ENCODE peak calls at places on chromosome 15, in five cellular contexts. X, H, Y, A and E are unnamed samples.

GRCh38 chr15:80179025-80179759 is 26.4 kb downstream of the FAH start:
- DNase-seq in A (no peak), Y (no peak), H (no peak), X (no peak), E (no peak)

GRCh38 chr15:100463515-100463914 is 65.2 kb downstream of the CERS3 start:
- DNase-seq in H (no peak), A (no peak), X (no peak), Y (no peak), E (no peak)

GRCh38 chr15:93861413-93861812 is 369.9 kb upstream of the MCTP2 start:
- DNase-seq in A (peak), Y (no peak), H (no peak), X (no peak), E (no peak)

GRCh38 chr15:95929232-95929846 is 401.2 kb upstream of the NR2F2 start:
- DNase-seq in Y (peak), X (no peak), H (peak), A (no peak), E (no peak)

GRCh38 chr15:68383161-68384074 is 48.5 kb downstream of the ITGA11 start:
- DNase-seq in X (peak), H (no peak), A (peak), Y (peak), E (peak)

GRCh38 chr15:48614051-48614450 is 31.5 kb downstream of the FBN1 start:
- DNase-seq in A (no peak), X (no peak), H (no peak), Y (no peak), E (no peak)

GRCh38 chr15:39934415-39935044 is 615 bp downstream of the EIF2AK4 start:
- DNase-seq in A (peak), H (no peak), Y (no peak), X (no peak), E (peak)

GRCh38 chr15:61099030-61099800 is 129.9 kb downstream of the RORA start:
- DNase-seq in H (no peak), X (no peak), A (no peak), Y (no peak), E (no peak)

GRCh38 chr15:42608110-42608531 is 32.7 kb downstream of the STARD9 start:
- DNase-seq in Y (no peak), H (peak), X (no peak), A (no peak), E (no peak)

GRCh38 chr15:45604321-45604720 is 17.1 kb downstream of the BLOC1S6 start:
- DNase-seq in H (no peak), X (no peak), A (no peak), Y (no peak), E (no peak)

GRCh38 chr15:73818308-73818985 is 54.9 kb upstream of the TBC1D21 start:
- DNase-seq in H (no peak), Y (no peak), A (peak), X (no peak), E (no peak)

GRCh38 chr15:39854161-39854560 is 65.9 kb downstream of the GPR176 start:
- DNase-seq in A (no peak), H (no peak), X (no peak), Y (no peak), E (no peak)

GRCh38 chr15:89433686-89434085 is 62.7 kb downstream of the RHCG start:
- DNase-seq in Y (no peak), H (no peak), X (no peak), A (no peak), E (no peak)

GRCh38 chr15:72706266-72706665 is 20.3 kb downstream of the BBS4 start:
- DNase-seq in H (no peak), X (no peak), A (no peak), Y (no peak), E (no peak)

GRCh38 chr15:53710906-53711305 is 48.6 kb downstream of the WDR72 start:
- DNase-seq in H (no peak), X (no peak), A (no peak), Y (no peak), E (no peak)

GRCh38 chr15:29207027-29207757 is 62.4 kb downstream of the NSMCE3 start:
- DNase-seq in H (no peak), A (no peak), Y (no peak), X (no peak), E (no peak)

GRCh38 chr15:66496951-66497501 is 536 bp downstream of the SNAPC5 start:
- DNase-seq in H (no peak), Y (peak), A (no peak), X (no peak), E (peak)

GRCh38 chr15:66497502-66498455 is at the start of gene SNAPC5:
- DNase-seq in H (peak), Y (peak), X (peak), A (peak), E (peak)

GRCh38 chr15:66502491-66502890 is 2.2 kb downstream of the RPL4 start:
- DNase-seq in A (no peak), Y (no peak), H (no peak), X (no peak), E (no peak)

GRCh38 chr15:66494262-66494661 is 3.3 kb downstream of the SNAPC5 start:
- DNase-seq in H (no peak), X (no peak), A (no peak), Y (no peak), E (no peak)

DNA sequence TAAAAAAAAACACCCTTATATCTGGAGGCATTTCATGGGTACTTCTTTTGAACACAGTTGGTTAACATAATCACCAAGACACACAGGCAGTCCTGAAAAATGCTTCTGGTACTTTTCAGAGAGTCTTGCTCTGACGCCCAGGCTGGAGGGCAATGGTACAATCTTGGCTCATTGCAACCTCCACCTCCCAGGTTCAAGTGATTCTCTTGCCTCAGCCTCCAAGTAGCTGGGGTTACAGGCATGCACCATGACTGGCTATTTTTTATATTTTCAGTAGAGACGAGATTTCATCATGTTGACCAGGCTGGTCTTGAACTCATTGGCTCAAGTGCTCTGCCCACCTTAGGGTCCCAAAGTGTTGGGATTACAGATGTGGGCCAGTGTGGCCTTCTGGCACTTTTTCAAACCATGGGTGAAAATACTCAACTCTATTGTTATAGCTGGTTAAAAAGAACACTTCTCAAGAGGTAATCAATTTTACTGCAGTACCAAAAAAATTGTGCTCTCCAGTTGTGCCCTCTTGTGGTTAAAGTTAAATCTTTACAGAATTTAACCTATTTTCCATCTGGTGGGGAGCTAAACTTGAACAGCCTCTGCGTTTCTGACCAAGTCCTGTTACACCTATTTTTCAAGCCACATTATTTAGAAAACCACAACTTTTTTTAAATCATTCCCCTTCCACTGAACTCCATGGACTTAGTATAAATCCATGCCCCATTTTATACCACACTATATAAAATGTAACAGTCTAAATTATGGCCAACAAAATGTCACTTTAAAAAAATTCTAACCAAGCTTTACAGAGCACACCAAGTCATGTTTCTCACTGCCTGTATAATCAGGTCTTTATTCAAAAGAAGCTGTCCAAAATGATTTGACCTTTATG is 1.2 kb upstream of the SNAPC5 start:
- DNase-seq in X (no peak), H (no peak), A (peak), Y (no peak), E (peak)
- TF ChIP-seq FOXM1 in X (no peak), H (no peak), A (no peak), Y (no peak), E (no peak)

DNA sequence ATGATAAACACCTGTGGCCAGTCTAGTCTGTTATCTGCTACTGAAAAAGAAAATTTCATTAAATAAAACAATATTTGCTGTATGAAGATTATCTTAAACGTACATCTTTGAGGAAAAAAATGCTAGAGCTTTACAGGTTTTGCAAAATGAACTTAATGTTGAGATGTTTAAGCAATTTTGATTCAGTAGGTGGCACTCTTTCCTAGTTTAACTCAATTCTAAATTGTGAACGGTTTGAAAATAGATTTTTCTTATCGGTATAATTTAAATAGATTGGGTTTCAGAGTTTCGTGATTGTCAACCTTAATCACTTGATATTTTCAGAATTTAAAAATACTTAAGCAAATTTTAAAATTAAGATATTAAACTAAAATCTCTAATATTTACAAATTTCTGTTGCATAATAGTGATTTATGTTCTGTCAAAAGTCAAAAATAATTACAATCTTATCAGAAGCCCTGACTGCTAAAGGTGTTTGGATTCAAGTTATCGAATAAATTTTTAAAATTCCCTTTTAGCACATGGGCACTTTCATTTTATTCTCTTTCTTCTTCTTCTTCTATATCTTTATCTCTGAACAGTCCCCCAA is 7.0 kb upstream of the RNF111 start:
- DNase-seq in A (peak), Y (no peak), H (no peak), X (no peak), E (peak)
- TF ChIP-seq FOXM1 in A (no peak), Y (no peak), H (no peak), X (no peak), E (no peak)

DNA sequence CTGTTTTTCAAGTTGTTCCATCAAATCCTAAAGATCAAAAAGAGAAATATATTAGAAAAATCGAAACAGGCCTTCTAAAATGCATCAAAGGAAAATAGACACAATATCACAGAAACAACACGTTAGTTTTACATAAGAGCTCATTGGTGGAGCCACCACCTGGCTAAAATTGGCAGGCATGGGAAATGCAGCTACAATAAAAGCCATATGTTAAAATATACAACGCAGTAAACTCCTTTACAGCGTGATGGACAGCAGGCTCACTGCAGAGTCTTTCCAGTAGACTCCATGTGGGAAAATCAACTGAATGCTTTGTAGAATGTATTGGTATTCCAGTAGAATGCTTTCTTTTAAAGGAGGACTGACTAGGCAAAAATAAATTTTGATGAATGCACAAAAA is 40.9 kb upstream of the MYO5C start:
- DNase-seq in H (no peak), X (no peak), A (peak), Y (no peak), E (no peak)
- TF ChIP-seq FOXM1 in H (no peak), X (no peak), A (no peak), Y (no peak), E (no peak)

GRCh38 chr15:36738817-36739216 is 159.4 kb downstream of the CDIN1 start:
- DNase-seq in Y (no peak), A (no peak), X (no peak), H (no peak), E (no peak)
- TF ChIP-seq FOXM1 in Y (no peak), A (no peak), X (no peak), H (no peak), E (no peak)

GRCh38 chr15:55775316-55775715 is 32.4 kb upstream of the PRTG start:
- DNase-seq in H (no peak), X (no peak), A (peak), Y (no peak), E (no peak)

GRCh38 chr15:55770808-55771207 is 27.9 kb upstream of the PRTG start:
- DNase-seq in A (peak), Y (no peak), X (no peak), H (no peak), E (no peak)

GRCh38 chr15:55778932-55779331 is 36.0 kb upstream of the PRTG start:
- DNase-seq in X (no peak), Y (no peak), H (no peak), A (no peak), E (no peak)

GRCh38 chr15:55770261-55770660 is 27.3 kb upstream of the PRTG start:
- DNase-seq in A (no peak), X (no peak), Y (no peak), H (no peak), E (no peak)

GRCh38 chr15:55774113-55774970 is 31.4 kb upstream of the PRTG start:
- DNase-seq in A (peak), X (peak), H (no peak), Y (peak), E (peak)
- TF ChIP-seq FOXM1 in A (no peak), X (no peak), H (no peak), Y (no peak), E (no peak)

GRCh38 chr15:40984406-40984805 is 31.1 kb downstream of the CHAC1 start:
- DNase-seq in A (no peak), Y (no peak), X (no peak), H (no peak), E (no peak)

GRCh38 chr15:40984963-40985362 is 31.7 kb downstream of the CHAC1 start:
- DNase-seq in H (no peak), Y (no peak), A (no peak), X (no peak), E (no peak)

GRCh38 chr15:40986820-40987219 is 33.5 kb downstream of the CHAC1 start:
- DNase-seq in H (no peak), A (no peak), Y (no peak), X (no peak), E (no peak)

GRCh38 chr15:40988157-40988556 is 34.9 kb downstream of the CHAC1 start:
- DNase-seq in X (no peak), A (no peak), H (no peak), Y (no peak), E (no peak)

DNA sequence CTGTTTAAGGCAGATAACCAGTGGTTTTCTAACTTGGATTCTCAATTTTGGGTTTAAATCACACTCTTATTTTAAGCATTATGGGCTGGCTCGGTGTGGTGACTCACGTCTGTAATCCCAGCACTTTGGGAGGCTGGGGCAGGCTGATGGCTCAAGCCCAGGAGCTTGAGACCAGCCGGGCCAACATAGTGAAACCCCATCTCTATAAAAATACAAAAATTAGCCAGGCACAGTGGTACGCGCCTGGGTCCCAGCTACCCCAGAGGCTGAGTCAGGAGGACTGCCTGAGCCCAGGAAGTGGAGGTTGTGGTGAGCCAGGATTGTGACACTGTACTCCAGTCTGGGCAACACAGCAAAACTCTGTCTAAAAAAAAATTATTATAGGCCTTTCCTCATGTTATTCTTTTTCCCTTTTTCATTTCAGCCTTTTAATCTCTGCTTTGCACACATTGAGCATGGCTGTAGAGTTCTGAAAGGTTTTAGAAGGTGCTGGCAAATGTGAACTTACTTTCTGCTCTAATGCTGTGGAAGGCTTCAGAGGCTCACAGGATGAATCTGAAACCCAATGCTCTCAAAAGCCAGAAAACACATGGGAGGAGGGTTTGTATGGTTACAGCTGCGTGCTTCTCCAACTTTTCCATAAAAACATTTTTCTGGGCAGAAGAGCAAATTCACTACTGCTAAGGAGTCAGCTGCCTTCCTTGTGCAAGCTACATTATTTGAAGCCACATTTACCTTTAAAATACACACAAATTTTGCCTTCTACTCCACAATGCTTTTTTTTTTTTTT is 32.5 kb downstream of the CHAC1 start:
- DNase-seq in X (no peak), A (no peak), H (no peak), Y (no peak), E (no peak)
- TF ChIP-seq FOXM1 in X (no peak), A (no peak), H (no peak), Y (no peak), E (no peak)

DNA sequence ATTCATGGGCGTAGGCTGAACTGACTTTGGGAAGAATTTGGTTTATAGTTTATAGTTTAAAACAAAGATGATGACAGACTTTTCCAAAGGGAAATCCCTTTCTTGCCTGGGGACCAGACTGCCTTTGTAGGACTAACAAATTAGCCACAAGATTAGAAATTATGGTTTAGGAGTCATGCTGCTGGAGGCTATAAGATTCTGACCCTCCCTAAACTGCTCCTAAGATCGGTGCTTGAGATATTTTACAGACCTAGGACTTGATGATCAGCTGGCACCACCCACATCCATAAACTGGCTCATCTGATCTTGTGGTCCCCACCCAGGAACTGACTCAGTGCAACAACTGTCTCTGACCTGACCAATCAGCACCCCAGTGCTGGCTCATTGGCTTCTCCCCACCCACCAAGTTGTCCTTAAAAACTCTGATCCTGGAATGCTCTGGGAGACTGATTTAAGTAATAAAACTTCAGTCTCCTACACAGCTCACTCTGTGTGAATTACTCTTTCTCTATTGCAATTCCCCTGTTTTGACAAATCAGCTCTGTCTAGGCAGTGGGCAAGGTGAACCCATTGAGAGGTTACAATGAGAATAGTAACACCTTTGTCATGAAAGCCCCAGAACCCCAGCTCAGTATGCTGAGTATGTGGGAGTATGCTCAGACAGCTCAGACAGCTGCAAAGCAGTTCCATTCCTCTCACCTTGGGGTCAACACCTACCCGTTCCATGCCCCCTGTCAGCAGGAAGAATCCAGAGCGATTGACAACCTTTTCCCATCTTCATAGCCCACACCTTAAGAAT is 51.6 kb upstream of the C15orf39 start:
- DNase-seq in X (no peak), Y (peak), H (no peak), A (no peak), E (no peak)
- TF ChIP-seq FOXM1 in X (no peak), Y (no peak), H (no peak), A (no peak), E (no peak)